ENCODE peak calls at places on chromosomes 16 and 17, in four cellular contexts. N is GM23338, S is mammary epithelial cell, B is HCT116. T is an unnamed sample.

GRCh38 chr17:48611213-48611612 is 396 bp upstream of the HOXB7 start:
- DNase-seq in N (no peak), S (no peak), B (no peak), T (peak)

GRCh38 chr17:37885136-37885535 is 39.1 kb upstream of the TBC1D3K start:
- DNase-seq in N (no peak), S (no peak), B (no peak), T (no peak)

GRCh38 chr16:24013733-24014645 is 178.2 kb downstream of the PRKCB start:
- DNase-seq in N (no peak), S (peak), B (no peak), T (peak)

GRCh38 chr16:53084736-53085538 is 30.1 kb downstream of the CHD9 start:
- DNase-seq in N (no peak), S (no peak), B (no peak), T (no peak)

GRCh38 chr16:50731130-50731988 is 10.5 kb upstream of the CYLD start:
- DNase-seq in N (no peak), S (no peak), B (no peak), T (no peak)

GRCh38 chr16:88596477-88596876 is 26.3 kb downstream of the ZC3H18 start:
- DNase-seq in N (no peak), S (peak), B (no peak), T (no peak)

GRCh38 chr16:13672196-13672595 is 247.8 kb upstream of the ERCC4 start:
- DNase-seq in N (no peak), S (peak), B (no peak), T (no peak)

GRCh38 chr16:86626966-86627365 is 48.6 kb downstream of the FOXL1 start:
- DNase-seq in N (no peak), S (no peak), B (no peak), T (no peak)

GRCh38 chr17:43753488-43754129 is 5.0 kb downstream of the SOST start:
- DNase-seq in N (no peak), S (peak), B (no peak), T (no peak)

GRCh38 chr17:74186498-74186897 is 17.0 kb upstream of the RPL38 start:
- DNase-seq in N (no peak), S (no peak), B (no peak), T (no peak)
- H2AFZ ChIP-seq in N (no peak), S (no peak), B (no peak), T (no peak)

GRCh38 chr16:82703156-82703555 is 76.4 kb downstream of the CDH13 start:
- DNase-seq in N (no peak), S (no peak), B (no peak), T (no peak)

GRCh38 chr16:82699711-82700495 is 73.1 kb downstream of the CDH13 start:
- DNase-seq in N (no peak), S (peak), B (no peak), T (no peak)

GRCh38 chr16:82699262-82699661 is 72.5 kb downstream of the CDH13 start:
- DNase-seq in N (no peak), S (no peak), B (no peak), T (no peak)

GRCh38 chr16:82701302-82702022 is 74.7 kb downstream of the CDH13 start:
- DNase-seq in N (no peak), S (no peak), B (no peak), T (no peak)

GRCh38 chr16:82700541-82701240 is 73.9 kb downstream of the CDH13 start:
- DNase-seq in N (no peak), S (no peak), B (no peak), T (no peak)
- H3K27ac ChIP-seq in N (no peak), S (peak), B (no peak), T (no peak)

GRCh38 chr17:28718317-28718672 is 627 bp upstream of the RAB34 start:
- DNase-seq in N (peak), S (no peak), B (no peak), T (no peak)

GRCh38 chr17:28718990-28719433 is 773 bp upstream of the RPL23A start:
- DNase-seq in N (no peak), S (no peak), B (no peak), T (no peak)

GRCh38 chr17:28715217-28715616 is 2.5 kb downstream of the RAB34 start:
- DNase-seq in N (no peak), S (no peak), B (no peak), T (no peak)

GRCh38 chr17:28716740-28717577 is 709 bp downstream of the RAB34 start:
- DNase-seq in N (peak), S (peak), B (no peak), T (no peak)

GRCh38 chr17:28717578-28718316 is at the start of gene RAB34:
- DNase-seq in N (peak), S (peak), B (no peak), T (no peak)
- H2AFZ ChIP-seq in N (no peak), S (peak), B (no peak), T (no peak)

GRCh38 chr16:27724491-27724878 is 174.5 kb downstream of the KATNIP start:
- DNase-seq in N (no peak), S (no peak), B (no peak), T (no peak)

GRCh38 chr16:27725271-27726010 is 175.5 kb downstream of the KATNIP start:
- DNase-seq in N (no peak), S (no peak), B (no peak), T (no peak)

GRCh38 chr16:27722266-27722636 is 172.3 kb downstream of the KATNIP start:
- DNase-seq in N (no peak), S (no peak), B (no peak), T (no peak)

GRCh38 chr16:27722892-27723450 is 173.0 kb downstream of the KATNIP start:
- DNase-seq in N (no peak), S (no peak), B (no peak), T (no peak)

GRCh38 chr16:27723711-27724490 is 174.0 kb downstream of the KATNIP start:
- DNase-seq in N (no peak), S (no peak), B (no peak), T (no peak)
- H3K27ac ChIP-seq in N (no peak), S (no peak), B (peak), T (no peak)

GRCh38 chr16:3115011-3115410 is 2.6 kb downstream of the ZNF205 start:
- DNase-seq in N (no peak), S (no peak), B (no peak), T (no peak)

GRCh38 chr16:3113765-3114479 is 1.5 kb downstream of the ZNF205 start:
- DNase-seq in N (no peak), S (no peak), B (no peak), T (no peak)

GRCh38 chr16:3112058-3112880 is at the start of gene ZNF205:
- DNase-seq in N (peak), S (peak), B (no peak), T (no peak)

GRCh38 chr16:3115561-3115960 is 3.2 kb downstream of the ZNF205 start:
- DNase-seq in N (peak), S (no peak), B (no peak), T (no peak)

DNA sequence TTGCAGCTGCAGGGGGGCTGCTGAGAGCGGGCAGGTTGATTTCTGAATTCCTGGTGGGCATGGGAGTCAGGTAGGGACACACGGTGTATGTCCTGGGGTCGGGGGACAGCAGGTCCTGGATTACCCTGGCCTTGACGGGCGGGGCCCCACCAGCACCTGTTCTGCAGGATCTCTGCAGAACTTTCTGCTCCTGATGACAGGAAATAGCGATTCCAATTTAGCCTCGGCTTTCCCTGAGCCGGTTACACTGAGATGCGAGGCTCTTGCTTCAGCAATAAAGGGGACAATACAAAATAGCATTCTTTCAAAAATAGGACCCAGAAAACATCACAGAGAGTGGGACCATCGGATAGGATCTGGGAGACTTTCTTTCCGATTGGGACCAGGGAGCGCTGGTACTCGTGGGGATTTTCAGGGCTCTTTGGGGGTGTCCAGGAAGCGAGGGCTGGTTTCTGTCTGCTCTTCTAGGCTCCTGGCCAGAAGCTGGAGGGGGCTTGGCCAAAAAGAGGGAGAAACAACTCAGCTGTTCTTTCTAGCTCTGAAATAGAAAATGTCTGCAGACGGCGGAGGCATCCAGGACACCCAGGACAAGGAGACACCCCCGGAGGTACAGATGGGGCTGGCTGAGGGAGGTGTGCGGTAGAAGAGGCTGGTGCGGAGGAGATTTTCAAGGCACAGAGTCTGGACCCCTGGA is 642 bp downstream of the ZNF205 start:
- DNase-seq in N (no peak), S (no peak), B (no peak), T (no peak)
- H2AFZ ChIP-seq in N (peak), S (peak), B (no peak), T (peak)

GRCh38 chr17:77385750-77386501 is 245.2 kb downstream of the SEC14L1 start:
- DNase-seq in N (no peak), S (no peak), B (no peak), T (no peak)
- H3K27ac ChIP-seq in N (no peak), S (no peak), B (no peak), T (no peak)

GRCh38 chr16:8872071-8872470 is 3.3 kb upstream of the CARHSP1 start:
- DNase-seq in N (no peak), S (no peak), B (no peak), T (no peak)

GRCh38 chr16:8868272-8869211 is at the start of gene CARHSP1:
- DNase-seq in N (peak), S (peak), B (peak), T (peak)

GRCh38 chr16:8866884-8867482 is 1.8 kb downstream of the CARHSP1 start:
- DNase-seq in N (no peak), S (no peak), B (no peak), T (no peak)

GRCh38 chr16:8867483-8868271 is 1.1 kb downstream of the CARHSP1 start:
- DNase-seq in N (no peak), S (no peak), B (no peak), T (peak)

GRCh38 chr16:8869212-8869987 is 594 bp upstream of the CARHSP1 start:
- DNase-seq in N (peak), S (no peak), B (no peak), T (peak)
- H2AFZ ChIP-seq in N (peak), S (peak), B (peak), T (peak)